ENCODE peak calls at places on chromosome 7, in ten cellular contexts. B is tibial artery, U is A549, D is SK-N-SH, Z is IMR-90, A is HepG2, O is lower lobe of right lung, I is suprapubic skin, R is upper lobe of right lung, S is sigmoid colon. X is an unnamed sample.

GRCh38 chr7:138898255-138898654 is 82.9 kb downstream of the KIAA1549 start:
- DNase-seq in B (no peak), U (no peak), D (no peak), Z (no peak), A (no peak), O (no peak), I (no peak), R (no peak), S (no peak), X (no peak)

GRCh38 chr7:151409555-151410404 is at the start of gene WDR86:
- DNase-seq in B (no peak), U (no peak), D (peak; percentile 98), Z (no peak), A (no peak), O (no peak), I (peak; percentile 58), R (peak; percentile 64), S (peak; percentile 62), X (no peak)

GRCh38 chr7:113698556-113699220 is 220.1 kb downstream of the PPP1R3A start:
- DNase-seq in B (no peak), U (no peak), D (peak; percentile 17), Z (peak; percentile 39), A (peak; percentile 15), O (no peak), I (no peak), R (no peak), S (no peak), X (peak; percentile 56)

GRCh38 chr7:6015917-6016652 is 7.0 kb downstream of the AIMP2 start:
- DNase-seq in B (peak; percentile 75), U (no peak), D (no peak), Z (peak; percentile 95), A (no peak), O (peak; percentile 68), I (peak; percentile 76), R (peak; percentile 78), S (peak; percentile 91), X (peak; percentile 62)

GRCh38 chr7:2698581-2699288 is 10.7 kb downstream of the AMZ1 start:
- DNase-seq in B (no peak), U (no peak), D (no peak), Z (no peak), A (no peak), O (no peak), I (no peak), R (no peak), S (no peak), X (no peak)

GRCh38 chr7:26439502-26440252 is 148.0 kb downstream of the SNX10 start:
- DNase-seq in B (no peak), U (no peak), D (no peak), Z (no peak), A (no peak), O (no peak), I (no peak), R (no peak), S (no peak), X (no peak)

GRCh38 chr7:81499262-81500116 is 270.4 kb downstream of the HGF start:
- DNase-seq in B (no peak), U (peak; percentile 52), D (peak; percentile 47), Z (peak; percentile 89), A (peak; percentile 63), O (no peak), I (no peak), R (no peak), S (no peak), X (peak; percentile 93)

GRCh38 chr7:133082390-133082766 is 488 bp upstream of the CHCHD3 start:
- DNase-seq in B (no peak), U (no peak), D (no peak), Z (no peak), A (no peak), O (no peak), I (no peak), R (no peak), S (no peak), X (no peak)

GRCh38 chr7:51219261-51219988 is 97.2 kb downstream of the COBL start:
- DNase-seq in B (no peak), U (no peak), D (no peak), Z (no peak), A (no peak), O (no peak), I (no peak), R (no peak), S (no peak), X (no peak)

GRCh38 chr7:98514211-98515150 is 102.6 kb upstream of the NPTX2 start:
- DNase-seq in B (no peak), U (no peak), D (no peak), Z (no peak), A (no peak), O (no peak), I (no peak), R (peak; percentile 39), S (peak; percentile 38), X (no peak)

GRCh38 chr7:47535704-47536628 is 45.9 kb downstream of the TNS3 start:
- DNase-seq in B (no peak), U (no peak), D (peak; percentile 60), Z (no peak), A (peak; percentile 52), O (no peak), I (no peak), R (no peak), S (no peak), X (no peak)

GRCh38 chr7:137791947-137792346 is 54.8 kb downstream of the DGKI start:
- DNase-seq in B (no peak), U (no peak), D (no peak), Z (no peak), A (no peak), O (no peak), I (no peak), R (no peak), S (no peak), X (no peak)

GRCh38 chr7:38007096-38007495 is 86.7 kb downstream of the EPDR1 start:
- DNase-seq in B (no peak), U (no peak), D (no peak), Z (no peak), A (no peak), O (no peak), I (no peak), R (no peak), S (no peak), X (no peak)

GRCh38 chr7:78020131-78020873 is 221.7 kb downstream of the PHTF2 start:
- DNase-seq in B (peak; percentile 78), U (peak; percentile 80), D (peak; percentile 83), Z (peak; percentile 91), A (peak; percentile 51), O (no peak), I (peak; percentile 76), R (no peak), S (peak; percentile 80), X (peak; percentile 86)

DNA sequence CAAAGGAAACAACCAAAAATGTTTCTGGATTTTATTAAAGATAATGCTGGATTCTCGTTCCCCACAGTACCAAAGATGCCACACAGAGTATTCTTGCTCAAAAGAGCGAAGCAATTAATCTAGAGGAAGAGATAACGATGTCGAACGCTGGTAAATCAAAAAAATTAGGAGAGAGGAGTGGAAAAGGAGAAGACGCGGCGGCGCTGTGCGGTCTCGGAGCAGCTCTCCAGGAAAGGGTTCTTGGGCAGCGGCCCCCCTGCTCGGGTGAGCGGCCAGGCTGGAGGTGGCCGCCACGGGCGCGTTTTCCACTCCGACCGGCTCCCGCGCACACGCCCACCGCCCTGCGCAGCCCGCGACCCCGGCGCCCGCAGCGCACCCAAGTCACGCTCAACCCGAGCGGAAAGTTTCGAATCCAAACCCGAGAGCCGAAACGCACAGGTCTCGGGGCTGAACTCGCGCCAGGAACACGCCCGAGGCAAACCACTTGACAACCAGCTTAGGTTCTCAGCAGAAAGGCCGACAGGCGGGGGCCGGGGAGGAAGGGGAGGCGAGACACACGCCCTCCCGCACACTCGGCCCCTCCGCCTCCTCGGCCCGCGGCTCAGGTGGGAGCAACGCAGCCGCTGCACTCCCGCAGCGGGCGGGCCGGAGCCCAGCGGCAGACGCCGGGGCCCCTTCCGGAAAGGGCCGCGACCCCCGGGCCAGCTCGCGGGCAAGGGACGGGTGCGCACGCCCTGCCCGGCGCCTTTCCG is 924 bp downstream of the SRPK2 start:
- DNase-seq in B (peak; percentile 69), U (peak; percentile 71), D (peak; percentile 87), Z (peak; percentile 28), A (peak; percentile 28), O (peak; percentile 83), I (peak; percentile 73), R (peak; percentile 90), S (peak; percentile 83), X (peak; percentile 74)
- TF ChIP-seq CTCF in B (no peak), U (no peak), D (peak; percentile 38), Z (no peak), A (peak; percentile 22), O (no peak), I (no peak), R (no peak), S (no peak), X (no peak)

DNA sequence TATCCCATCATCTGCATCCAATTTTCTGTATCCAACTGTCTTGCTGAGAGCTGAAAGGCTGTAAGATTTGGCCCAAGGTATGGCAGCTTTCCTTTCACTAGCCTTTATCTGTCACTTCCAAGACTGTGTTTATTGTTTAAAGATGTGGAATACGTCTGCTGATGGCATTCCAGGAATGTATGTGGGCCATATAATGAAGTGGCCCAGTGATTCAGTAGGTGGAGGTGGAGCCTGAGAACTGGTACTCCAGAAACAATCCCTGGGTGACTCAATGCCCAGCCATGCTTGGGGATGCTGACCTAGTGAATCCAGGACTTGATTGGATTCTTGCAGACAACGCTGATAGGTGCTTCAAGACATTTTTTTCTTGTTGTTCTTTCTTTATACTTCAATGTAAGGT is 13.5 kb downstream of the NEUROD6 start:
- DNase-seq in B (no peak), U (no peak), D (no peak), Z (peak; percentile 10), A (no peak), O (no peak), I (no peak), R (no peak), S (no peak), X (no peak)
- H3K4me1 ChIP-seq in B (no peaks in the 10 kb centered on the region), U (no peaks in the 10 kb centered on the region), D (no peaks in the 10 kb centered on the region), Z (no peaks in the 10 kb centered on the region), A (no peaks in the 10 kb centered on the region), O (no peaks in the 10 kb centered on the region), I (no peaks in the 10 kb centered on the region), R (no peaks in the 10 kb centered on the region), S (no peaks in the 10 kb centered on the region), X (no peaks in the 10 kb centered on the region)

DNA sequence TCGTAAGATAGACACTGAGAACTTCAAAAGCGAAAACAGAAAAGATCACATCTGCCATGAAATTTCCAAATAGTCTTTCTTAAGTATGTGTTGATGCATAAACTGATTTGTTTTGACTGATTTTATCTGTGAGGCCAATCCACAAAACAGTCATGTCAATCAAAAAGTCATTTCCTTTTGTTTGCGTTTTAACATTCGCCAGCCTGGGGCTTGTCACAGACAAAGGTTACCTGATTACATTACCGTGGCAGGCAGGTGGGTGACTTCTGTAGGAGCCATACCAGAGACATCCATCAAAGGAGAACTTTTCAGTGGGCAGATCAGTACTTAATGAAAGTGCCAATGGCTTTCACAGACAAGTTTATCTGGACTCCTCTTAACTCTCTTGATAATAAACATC is 45.5 kb upstream of the BET1 start:
- DNase-seq in B (no peak), U (no peak), D (no peak), Z (no peak), A (no peak), O (no peak), I (no peak), R (no peak), S (no peak), X (no peak)
- H3K4me3 ChIP-seq in B (no peak overlapping the region), U (no peak overlapping the region), D (no peak overlapping the region), Z (no peak overlapping the region), A (no peak overlapping the region), O (no peak overlapping the region), I (no peak overlapping the region), R (no peak overlapping the region), S (no peak overlapping the region), X (no peak overlapping the region)

DNA sequence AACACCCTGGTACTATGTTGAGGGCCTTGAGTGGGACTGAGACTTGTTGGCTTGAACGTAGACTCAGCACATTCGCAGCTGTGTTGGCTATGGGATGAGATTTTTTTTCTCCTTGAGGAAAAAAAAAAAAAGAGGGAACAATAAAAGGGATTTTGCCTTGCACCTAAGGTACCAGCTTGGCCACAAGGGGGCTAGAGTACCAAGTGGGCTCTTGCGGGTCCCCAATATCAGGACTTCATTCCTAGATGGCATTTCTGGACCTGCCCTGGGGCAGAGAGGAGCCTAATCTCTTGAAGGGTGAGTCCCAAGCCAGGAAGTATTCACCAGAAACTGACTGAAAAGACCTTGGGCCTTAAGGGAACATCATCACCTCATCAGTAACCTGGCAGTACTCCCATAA is 1083.6 kb upstream of the PHF14 start:
- DNase-seq in B (no peak), U (no peak), D (no peak), Z (no peak), A (no peak), O (no peak), I (no peak), R (no peak), S (no peak), X (no peak)
- TF ChIP-seq CTCF in B (no peak), U (no peak), D (no peak), Z (no peak), A (no peak), O (no peak), I (no peak), R (no peak), S (no peak), X (no peak)